ENCODE peak calls at places on chromosomes 12 and 14, in nine cellular contexts. W is right cardiac atrium; P is aorta; K is foreskin keratinocyte; X is CD8-positive, alpha-beta T cell; U is GM23248; V is left ventricle myocardium inferior; O is IMR-90; E is right atrium auricular region. L is an unnamed sample. For H3K4me1, the result is how much of the 10 kb centered on the place peaks cover.

GRCh38 chr12:124454352-124454725 is 113.1 kb downstream of the NCOR2 start:
- DNase-seq in W (no peak), P (no peak), K (no peak), X (no peak), E (no peak), O (no peak), V (no peak), U (no peak), L (no peak)

GRCh38 chr14:67837011-67837624 is 17.5 kb downstream of the RAD51B start:
- DNase-seq in X (no peak), W (no peak), V (no peak), E (no peak), U (peak), O (peak), P (no peak), K (peak), L (peak)

GRCh38 chr12:126784328-126784921 is 1482.5 kb upstream of the TMEM132C start:
- DNase-seq in O (no peak), V (no peak), E (no peak), U (peak), W (peak), K (peak), X (no peak), P (no peak), L (no peak)

GRCh38 chr14:89924224-89924623 is 30.3 kb downstream of the EFCAB11 start:
- DNase-seq in X (no peak), K (no peak), O (no peak), V (no peak), W (no peak), E (no peak), P (no peak), U (peak), L (no peak)

GRCh38 chr12:124434364-124434763 is 133.0 kb downstream of the NCOR2 start:
- DNase-seq in P (no peak), W (no peak), U (no peak), O (no peak), K (no peak), E (no peak), X (no peak), V (no peak), L (no peak)

GRCh38 chr12:11623382-11623781 is 26.1 kb upstream of the ETV6 start:
- DNase-seq in X (no peak), E (no peak), W (no peak), U (no peak), P (no peak), O (peak), K (peak), V (no peak), L (no peak)

GRCh38 chr12:13173012-13173441 is 23.5 kb upstream of the EMP1 start:
- DNase-seq in U (peak), X (no peak), W (no peak), E (no peak), V (no peak), O (peak), P (no peak), K (no peak), L (no peak)

GRCh38 chr14:55136241-55136640 is 7.2 kb downstream of the LGALS3 start:
- DNase-seq in V (no peak), O (peak), X (no peak), U (peak), E (no peak), K (peak), P (no peak), W (no peak), L (no peak)

GRCh38 chr14:70905316-70905715 is 1.9 kb upstream of the PCNX1 start:
- DNase-seq in K (no peak), E (peak), U (no peak), X (no peak), W (peak), O (peak), V (peak), P (no peak), L (peak)

GRCh38 chr12:116977465-116978380 is 67.0 kb downstream of the FBXW8 start:
- DNase-seq in V (no peak), U (no peak), P (no peak), X (no peak), W (no peak), O (no peak), E (no peak), K (no peak), L (no peak)

GRCh38 chr12:90235642-90236041 is 527.0 kb upstream of the ATP2B1 start:
- DNase-seq in P (no peak), V (no peak), W (peak), X (no peak), K (peak), E (no peak), O (no peak), U (peak), L (no peak)

GRCh38 chr12:77325505-77325904 is 260.1 kb upstream of the E2F7 start:
- DNase-seq in U (peak), K (no peak), X (no peak), P (peak), V (no peak), O (no peak), E (no peak), W (peak), L (peak)

GRCh38 chr12:57772429-57773322 is at the start of gene EEF1AKMT3:
- DNase-seq in V (peak), X (no peak), O (peak), P (peak), W (peak), U (peak), K (no peak), E (no peak), L (peak)

GRCh38 chr12:34356233-34356987 is 334.1 kb downstream of the ALG10 start:
- DNase-seq in K (no peak), E (no peak), V (no peak), P (no peak), W (no peak), O (no peak), U (no peak), X (no peak), L (no peak)

GRCh38 chr12:93427779-93428564 is 13.8 kb downstream of the UBE2N start:
- DNase-seq in W (no peak), U (peak), O (peak), V (no peak), P (no peak), E (no peak), X (no peak), K (no peak), L (no peak)

GRCh38 chr12:64102339-64102738 is 119.8 kb downstream of the KICS2 start:
- DNase-seq in O (no peak), E (no peak), X (no peak), P (no peak), U (peak), W (no peak), K (no peak), V (no peak), L (no peak)

GRCh38 chr12:53302903-53303302 is 3.4 kb downstream of the MYG1 start:
- DNase-seq in W (no peak), U (no peak), X (no peak), P (no peak), O (no peak), K (no peak), V (no peak), E (no peak), L (no peak)

DNA sequence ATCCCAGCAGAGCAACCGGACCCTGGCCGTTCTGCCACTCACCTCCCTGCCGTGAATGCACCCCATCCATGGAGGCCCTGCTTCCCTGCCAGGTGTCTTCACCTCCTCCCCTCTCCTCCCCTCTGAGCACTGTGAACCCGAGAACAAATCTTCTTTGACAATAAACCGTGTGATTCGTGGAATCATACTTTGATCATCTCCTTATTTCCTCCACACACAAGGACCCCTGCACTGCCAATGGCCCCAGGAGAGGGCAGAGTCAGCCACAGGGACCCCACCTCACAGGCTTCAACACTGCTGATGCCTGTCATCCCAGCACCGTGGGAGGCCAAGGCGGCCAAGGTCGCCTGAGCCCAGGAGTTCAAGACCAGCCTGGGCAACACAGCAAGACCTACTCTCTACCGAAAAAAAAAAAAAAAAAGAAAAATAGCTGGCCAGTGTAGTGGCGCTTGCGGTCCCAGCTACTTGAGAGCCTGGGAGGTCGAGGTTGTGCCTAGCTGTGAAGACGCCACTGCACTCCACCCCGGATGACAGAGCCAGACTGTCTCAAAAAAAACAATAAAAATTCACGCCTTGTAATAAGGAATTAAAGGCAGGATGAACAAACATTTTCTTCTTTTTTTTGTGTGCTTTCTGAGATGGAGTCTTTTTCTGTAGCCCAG is 1.1 kb downstream of the XRCC3 start:
- DNase-seq in W (no peak), K (no peak), E (no peak), P (no peak), O (no peak), X (no peak), U (peak), V (no peak), L (no peak)
- H3K27ac ChIP-seq in W (no peak), K (no peak), E (no peak), P (no peak), O (no peak), X (no peak), U (peak), V (no peak), L (no peak)

DNA sequence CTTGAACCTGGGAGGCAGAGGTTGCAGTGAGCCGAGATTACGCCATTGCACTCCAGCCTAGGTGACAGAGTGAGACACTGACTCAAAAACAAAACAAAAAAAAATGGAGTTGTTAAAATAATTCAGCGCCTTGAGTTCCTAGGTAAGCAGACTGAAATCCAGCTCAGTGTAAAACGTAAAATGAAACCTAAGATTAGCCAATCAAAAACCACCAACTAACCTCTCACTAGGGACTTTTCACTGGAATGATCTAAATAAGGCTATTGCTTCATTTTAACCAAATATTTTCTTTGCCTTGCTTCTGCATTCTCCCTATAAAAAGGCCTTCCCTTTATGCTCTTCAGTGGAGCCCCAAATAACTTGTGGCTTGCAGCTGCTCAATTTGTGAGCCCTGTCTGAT is 91.6 kb upstream of the HIF1A start:
- DNase-seq in K (no peak), P (no peak), E (no peak), W (no peak), U (no peak), V (no peak), O (peak), X (no peak), L (no peak)
- H3K4me1 ChIP-seq in K (under half), P (under half), E (under half), W (under half), U (under half), V (under half), O (under half), X (under half), L (under half)

GRCh38 chr12:9735601-9736000 is 2.7 kb upstream of the CLECL1 start:
- DNase-seq in V (no peak), X (no peak), O (no peak), W (no peak), U (no peak), P (no peak), K (no peak), E (no peak), L (no peak)

GRCh38 chr12:9740109-9740750 is 7.3 kb upstream of the CLECL1 start:
- DNase-seq in U (no peak), P (no peak), X (no peak), W (no peak), V (no peak), O (no peak), K (peak), E (no peak), L (no peak)

GRCh38 chr12:9732966-9733461 is at the start of gene CLECL1:
- DNase-seq in V (no peak), X (no peak), E (no peak), K (no peak), O (no peak), P (no peak), W (no peak), U (no peak), L (no peak)

GRCh38 chr12:9741726-9742125 is 8.8 kb upstream of the CLECL1 start:
- DNase-seq in U (no peak), E (no peak), V (no peak), K (no peak), X (peak), O (no peak), W (no peak), P (no peak), L (no peak)

GRCh38 chr12:9736931-9737705 is 4.2 kb upstream of the CLECL1 start:
- DNase-seq in E (no peak), V (no peak), O (no peak), W (no peak), U (no peak), X (no peak), K (no peak), P (no peak), L (no peak)
- H3K27ac ChIP-seq in E (peak), V (peak), O (no peak), W (no peak), U (no peak), X (peak), K (no peak), P (no peak), L (peak)

GRCh38 chr14:64504897-64505771 is 564 bp downstream of the ZBTB1 start:
- DNase-seq in E (peak), X (peak), O (peak), V (peak), K (peak), U (peak), P (peak), W (peak), L (peak)

GRCh38 chr14:64504310-64504896 is at the start of gene ZBTB1:
- DNase-seq in X (peak), P (peak), E (peak), O (peak), K (peak), U (peak), V (peak), W (peak), L (peak)

GRCh38 chr14:64502476-64503183 is 1.0 kb downstream of the ZBTB25 start:
- DNase-seq in X (no peak), V (no peak), W (no peak), E (no peak), U (no peak), K (peak), P (no peak), O (peak), L (no peak)

GRCh38 chr14:64503184-64503433 is 529 bp downstream of the ZBTB25 start:
- DNase-seq in O (no peak), K (no peak), P (no peak), V (no peak), X (no peak), W (no peak), U (peak), E (no peak), L (peak)

DNA sequence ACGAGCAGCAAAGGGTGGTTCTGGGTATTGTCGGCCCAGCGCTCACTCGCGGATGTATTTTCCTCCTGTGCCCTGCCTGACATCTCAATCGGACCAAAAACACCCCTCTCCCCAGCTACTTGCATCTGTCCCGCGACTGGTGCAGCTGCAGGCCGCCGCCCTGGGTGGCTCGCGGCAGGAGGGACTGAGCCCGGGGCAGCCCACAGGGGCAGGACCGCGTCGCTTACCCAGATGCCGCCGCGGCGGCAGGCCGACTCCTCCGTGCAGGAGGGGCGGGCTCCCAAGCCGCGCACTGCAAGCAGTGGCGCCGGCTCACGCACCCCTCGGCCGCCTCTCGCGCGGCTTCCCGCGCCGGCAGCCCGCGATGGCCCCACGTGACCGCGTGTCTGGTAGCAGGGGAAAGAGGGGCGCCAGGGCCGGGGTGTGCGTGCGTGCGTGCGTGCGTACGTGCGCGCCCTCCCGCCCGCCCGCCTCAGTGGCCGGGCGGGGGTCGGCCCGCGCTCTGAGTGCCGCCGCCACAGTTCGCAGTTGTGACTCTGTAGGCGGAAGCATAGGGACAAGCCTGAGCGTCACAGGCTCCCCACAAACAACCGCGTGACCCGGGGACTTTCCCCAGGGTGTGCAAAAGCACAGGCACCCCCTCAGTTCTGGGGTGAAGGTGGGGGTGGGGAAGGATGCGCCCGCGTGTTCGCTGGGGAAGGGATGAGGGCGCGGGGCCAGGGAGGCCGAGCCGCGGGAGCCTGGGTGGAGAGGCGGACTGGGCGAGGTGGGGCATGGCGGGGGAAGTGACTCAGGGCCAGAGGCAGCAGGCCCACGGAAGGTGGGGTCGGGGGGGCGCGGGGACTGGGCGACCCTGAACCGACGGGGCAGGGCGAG is at the start of gene ZBTB25:
- DNase-seq in E (peak), K (peak), O (peak), U (peak), X (peak), W (peak), P (peak), V (peak), L (peak)
- H3K4me1 ChIP-seq in E (under half), K (under half), O (under half), U (half or more), X (half or more), W (under half), P (under half), V (half or more), L (under half)

GRCh38 chr14:92610849-92611271 is 97.3 kb downstream of the RIN3 start:
- DNase-seq in O (no peak), X (no peak), W (no peak), K (no peak), U (no peak), E (no peak), P (no peak), V (no peak), L (no peak)
- H3K27ac ChIP-seq in O (no peak), X (no peak), W (no peak), K (no peak), U (no peak), E (no peak), P (peak), V (no peak), L (no peak)

GRCh38 chr14:61104358-61104757 is 123.3 kb downstream of the SLC38A6 start:
- DNase-seq in K (no peak), U (no peak), X (no peak), V (no peak), O (no peak), P (no peak), W (no peak), E (no peak), L (no peak)
- H3K4me1 ChIP-seq in K (under half), U (half or more), X (under half), V (under half), O (under half), P (under half), W (under half), E (under half), L (under half)

GRCh38 chr12:51980809-51981127 is 26.0 kb upstream of the TAMALIN start:
- DNase-seq in O (no peak), W (no peak), K (no peak), E (no peak), V (no peak), U (no peak), X (no peak), P (no peak), L (no peak)

GRCh38 chr12:51976376-51977160 is 25.1 kb downstream of the ACVR1B start:
- DNase-seq in W (no peak), V (no peak), U (peak), O (peak), X (no peak), P (no peak), K (no peak), E (no peak), L (no peak)

GRCh38 chr12:51977320-51977753 is 25.8 kb downstream of the ACVR1B start:
- DNase-seq in E (no peak), U (peak), V (no peak), K (no peak), W (no peak), P (no peak), O (no peak), X (no peak), L (no peak)

GRCh38 chr12:51984657-51985056 is 22.1 kb upstream of the TAMALIN start:
- DNase-seq in X (no peak), E (no peak), P (no peak), U (no peak), W (no peak), O (no peak), V (no peak), K (no peak), L (no peak)

GRCh38 chr12:51980051-51980808 is 26.5 kb upstream of the TAMALIN start:
- DNase-seq in O (peak), P (no peak), K (peak), E (no peak), W (peak), X (peak), U (peak), V (peak), L (peak)
- H3K27ac ChIP-seq in O (no peak), P (no peak), K (no peak), E (no peak), W (no peak), X (no peak), U (peak), V (no peak), L (no peak)

L was measured in heart left ventricle.